ENCODE peak calls at places on chromosomes 11 and 22, in six cellular contexts. I is GM10248, Q is WTC11, T is lower leg skin, S is psoas muscle, R is endothelial cell. M is an unnamed sample.

GRCh38 chr11:106920899-106921504 is 97.3 kb downstream of the GUCY1A2 start:
- DNase-seq in I (no peak), Q (no peak), T (no peak), S (no peak), R (no peak), M (no peak)

GRCh38 chr11:12201016-12201985 is 90.9 kb downstream of the MICAL2 start:
- DNase-seq in I (no peak), Q (no peak), T (peak), S (no peak), R (peak), M (no peak)

GRCh38 chr11:76172583-76172982 is 33.7 kb downstream of the WNT11 start:
- DNase-seq in I (no peak), Q (no peak), T (no peak), S (no peak), R (no peak), M (no peak)

GRCh38 chr22:31291403-31291715 is 929 bp downstream of the PIK3IP1 start:
- DNase-seq in I (no peak), Q (no peak), T (no peak), S (no peak), R (no peak), M (no peak)

GRCh38 chr11:103696130-103696529 is 340.3 kb upstream of the DDI1 start:
- DNase-seq in I (no peak), Q (no peak), T (no peak), S (no peak), R (no peak), M (no peak)

GRCh38 chr11:14288189-14288935 is 70.6 kb downstream of the RRAS2 start:
- DNase-seq in I (no peak), Q (no peak), T (no peak), S (no peak), R (no peak), M (no peak)

GRCh38 chr11:109865558-109866186 is 227.5 kb upstream of the ZC3H12C start:
- DNase-seq in I (no peak), Q (peak), T (no peak), S (no peak), R (no peak), M (no peak)

GRCh38 chr11:100632970-100633452 is 54.1 kb upstream of the ARHGAP42 start:
- DNase-seq in I (no peak), Q (no peak), T (peak), S (peak), R (no peak), M (no peak)

GRCh38 chr22:26398741-26399153 is 30.3 kb upstream of the ASPHD2 start:
- DNase-seq in I (peak), Q (peak), T (peak), S (peak), R (peak), M (peak)

GRCh38 chr22:49139492-49140151 is 688.1 kb downstream of the BRD1 start:
- DNase-seq in I (no peak), Q (no peak), T (peak), S (no peak), R (no peak), M (no peak)

GRCh38 chr11:128902515-128903066 is 11.4 kb downstream of the KCNJ5 start:
- DNase-seq in I (no peak), Q (no peak), T (no peak), S (no peak), R (no peak), M (no peak)

GRCh38 chr11:112856591-112856990 is 104.6 kb upstream of the NCAM1 start:
- DNase-seq in I (no peak), Q (no peak), T (no peak), S (no peak), R (no peak), M (no peak)

GRCh38 chr11:63212742-63213141 is 30.7 kb downstream of the SLC22A25 start:
- DNase-seq in I (peak), Q (no peak), T (no peak), S (no peak), R (peak), M (peak)

GRCh38 chr11:5665746-5666395 is 19.0 kb downstream of the TRIM5 start:
- DNase-seq in I (no peak), Q (no peak), T (no peak), S (no peak), R (no peak), M (no peak)

GRCh38 chr11:127017482-127017881 is 16.9 kb upstream of the KIRREL3 start:
- DNase-seq in I (no peak), Q (peak), T (no peak), S (no peak), R (peak), M (peak)

GRCh38 chr22:36918730-36919129 is 5.3 kb downstream of the CSF2RB start:
- DNase-seq in I (no peak), Q (no peak), T (no peak), S (no peak), R (no peak), M (no peak)

GRCh38 chr11:109739374-109739773 is 317.4 kb downstream of the C11orf87 start:
- DNase-seq in I (no peak), Q (no peak), T (no peak), S (no peak), R (no peak), M (no peak)

GRCh38 chr22:33083212-33083611 is 25.0 kb upstream of the SYN3 start:
- DNase-seq in I (peak), Q (no peak), T (no peak), S (no peak), R (no peak), M (no peak)
- TF ChIP-seq CTCF in I (peak), Q (peak), T (no peak), S (no peak), R (no peak), M (peak)

DNA sequence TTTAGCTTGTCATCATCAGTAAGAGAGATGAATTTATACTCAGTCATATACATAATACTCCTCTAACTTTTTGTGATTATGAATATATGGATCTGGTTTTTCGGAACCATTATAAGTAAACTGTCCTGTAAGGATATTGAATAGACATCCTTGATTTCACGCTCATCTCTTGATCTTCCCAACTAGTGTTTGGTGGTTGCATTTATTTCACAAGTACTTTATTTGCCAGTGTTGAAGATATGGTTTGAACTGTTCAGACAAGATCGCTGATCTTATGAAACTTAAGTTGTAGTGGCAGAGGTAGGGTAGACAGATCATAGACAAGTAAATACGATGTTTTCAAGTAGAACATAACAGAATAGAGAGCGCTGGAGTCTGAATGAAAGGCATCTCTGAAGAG is 3.0 kb downstream of the FBXO7 start:
- DNase-seq in I (no peak), Q (no peak), T (no peak), S (no peak), R (no peak), M (no peak)
- TF ChIP-seq CTCF in I (no peak), Q (no peak), T (no peak), S (no peak), R (no peak), M (no peak)

GRCh38 chr11:3683039-3683438 is 11.9 kb upstream of the CHRNA10 start:
- DNase-seq in I (no peak), Q (no peak), T (no peak), S (no peak), R (no peak), M (no peak)
- TF ChIP-seq CTCF in I (no peak), Q (no peak), T (no peak), S (no peak), R (no peak), M (no peak)

GRCh38 chr11:132184079-132184478 is 813.7 kb downstream of the NTM start:
- DNase-seq in I (no peak), Q (no peak), T (no peak), S (no peak), R (no peak), M (no peak)

GRCh38 chr11:132187814-132188213 is 817.4 kb downstream of the NTM start:
- DNase-seq in I (no peak), Q (no peak), T (no peak), S (no peak), R (no peak), M (no peak)

GRCh38 chr11:132186193-132186592 is 815.8 kb downstream of the NTM start:
- DNase-seq in I (no peak), Q (no peak), T (no peak), S (no peak), R (no peak), M (no peak)

GRCh38 chr11:132187391-132187790 is 817.0 kb downstream of the NTM start:
- DNase-seq in I (no peak), Q (no peak), T (no peak), S (no peak), R (no peak), M (no peak)

DNA sequence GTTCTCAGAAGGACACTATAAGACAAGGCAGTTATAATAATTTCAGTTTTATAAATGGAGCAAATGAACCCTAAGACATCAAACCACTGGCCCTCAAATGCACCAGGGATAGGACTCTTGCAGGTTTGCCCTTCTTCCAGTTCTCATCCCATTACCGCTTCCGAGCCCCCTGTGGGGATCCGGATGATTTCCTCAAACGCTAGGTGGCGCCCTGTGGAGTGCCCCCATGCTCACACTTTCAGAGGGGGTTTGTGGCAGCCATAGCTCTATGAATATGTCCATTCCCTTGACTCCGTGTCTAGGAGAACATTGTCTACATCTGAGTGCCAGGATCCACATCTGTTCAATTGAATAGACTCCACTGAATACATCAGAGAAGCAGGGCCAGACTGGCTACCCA is 816.3 kb downstream of the NTM start:
- DNase-seq in I (no peak), Q (peak), T (no peak), S (no peak), R (peak), M (peak)
- TF ChIP-seq CTCF in I (peak), Q (no peak), T (no peak), S (no peak), R (peak), M (peak)

GRCh38 chr22:20857838-20858614 is 585 bp downstream of the PI4KA start:
- DNase-seq in I (peak), Q (peak), T (peak), S (peak), R (peak), M (peak)

GRCh38 chr22:20853236-20853660 is 5.4 kb downstream of the PI4KA start:
- DNase-seq in I (no peak), Q (no peak), T (peak), S (no peak), R (no peak), M (no peak)

GRCh38 chr22:20857247-20857643 is 1.4 kb downstream of the PI4KA start:
- DNase-seq in I (no peak), Q (no peak), T (no peak), S (no peak), R (no peak), M (no peak)

GRCh38 chr22:20847318-20847822 is 11.2 kb downstream of the PI4KA start:
- DNase-seq in I (no peak), Q (no peak), T (no peak), S (no peak), R (no peak), M (no peak)

DNA sequence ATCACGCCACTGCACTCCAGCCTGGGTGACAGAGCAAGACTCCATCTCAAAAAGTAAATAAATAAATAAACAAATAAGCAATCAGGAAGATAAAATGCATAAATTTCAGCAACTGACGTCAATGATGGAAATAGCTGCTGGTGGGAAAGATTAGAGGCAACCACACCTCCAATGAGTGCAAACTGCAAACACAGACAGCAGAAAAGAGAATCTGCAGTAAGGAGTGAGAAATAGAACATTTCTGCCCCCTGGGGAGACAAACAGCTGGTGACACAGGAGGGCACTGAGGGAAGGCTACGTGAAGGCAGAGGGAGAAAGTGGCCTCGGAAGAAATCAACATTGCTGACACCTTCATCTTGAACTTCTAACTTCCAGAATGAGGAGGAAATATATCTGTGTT is 6.5 kb downstream of the PI4KA start:
- DNase-seq in I (no peak), Q (no peak), T (no peak), S (no peak), R (no peak), M (no peak)
- TF ChIP-seq CTCF in I (peak), Q (no peak), T (no peak), S (no peak), R (no peak), M (no peak)

GRCh38 chr11:9061807-9062206 is 29.6 kb downstream of the SCUBE2 start:
- DNase-seq in I (no peak), Q (no peak), T (no peak), S (no peak), R (no peak), M (no peak)

GRCh38 chr11:9057032-9057431 is 34.4 kb downstream of the SCUBE2 start:
- DNase-seq in I (no peak), Q (no peak), T (no peak), S (no peak), R (no peak), M (no peak)

GRCh38 chr11:9056467-9056866 is 34.9 kb downstream of the SCUBE2 start:
- DNase-seq in I (no peak), Q (no peak), T (no peak), S (no peak), R (no peak), M (no peak)

GRCh38 chr11:9057888-9058287 is 33.5 kb downstream of the SCUBE2 start:
- DNase-seq in I (no peak), Q (no peak), T (no peak), S (no peak), R (no peak), M (no peak)

DNA sequence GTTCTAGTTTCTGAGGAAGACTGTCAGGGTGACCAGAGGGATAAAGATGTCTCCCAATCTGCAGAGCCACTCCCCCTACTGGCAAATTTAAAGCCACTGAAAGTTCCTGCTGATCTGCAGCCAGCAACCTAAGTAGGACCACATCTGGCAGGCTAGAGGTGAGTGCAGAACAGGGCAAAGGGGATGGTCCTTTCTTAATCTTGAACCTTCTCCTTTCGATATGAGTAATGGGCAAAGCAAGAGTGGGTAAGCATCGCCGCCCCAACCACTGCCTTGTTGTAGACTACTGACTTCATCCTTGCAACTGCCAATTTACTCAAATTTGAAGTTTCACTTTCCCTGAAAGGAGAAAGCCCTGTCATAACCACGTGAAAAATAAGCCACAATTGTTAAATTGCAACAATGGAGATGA is 30.7 kb downstream of the SCUBE2 start:
- DNase-seq in I (peak), Q (peak), T (no peak), S (no peak), R (no peak), M (no peak)
- TF ChIP-seq CTCF in I (peak), Q (no peak), T (no peak), S (no peak), R (peak), M (no peak)

GRCh38 chr11:1453611-1454386 is 32.8 kb downstream of the MOB2 start:
- DNase-seq in I (peak), Q (peak), T (no peak), S (no peak), R (peak), M (no peak)
- TF ChIP-seq CTCF in I (peak), Q (peak), T (no peak), S (peak), R (no peak), M (no peak)